ENCODE peak calls at places on chromosome 6, in nine cellular contexts. One of them, this sample, is unnamed.

GRCh38 chr6:163991326-163991725 is 576.8 kb downstream of the QKI start:
- DNase-seq in fibroblast of lung: no peak
- DNase-seq in fibroblast of pulmonary artery: no peak
- DNase-seq in epithelial cell of proximal tubule: no peak
- DNase-seq in MCF 10A: no peak
- DNase-seq in GM12865: no peak
- DNase-seq in GM13976: no peak
- DNase-seq in mucosa of descending colon: no peak
- DNase-seq in epithelial cell of esophagus: no peak
- DNase-seq in this sample: no peak

GRCh38 chr6:4522453-4522852 is 253.8 kb upstream of the CDYL start:
- DNase-seq in fibroblast of lung: no peak
- DNase-seq in fibroblast of pulmonary artery: no peak
- DNase-seq in epithelial cell of proximal tubule: no peak
- DNase-seq in MCF 10A: no peak
- DNase-seq in GM12865: peak
- DNase-seq in GM13976: no peak
- DNase-seq in mucosa of descending colon: no peak
- DNase-seq in epithelial cell of esophagus: no peak
- DNase-seq in this sample: no peak

GRCh38 chr6:13461805-13462204 is 25.6 kb downstream of the GFOD1 start:
- DNase-seq in fibroblast of lung: peak
- DNase-seq in fibroblast of pulmonary artery: no peak
- DNase-seq in epithelial cell of proximal tubule: no peak
- DNase-seq in MCF 10A: peak
- DNase-seq in GM12865: no peak
- DNase-seq in GM13976: no peak
- DNase-seq in mucosa of descending colon: no peak
- DNase-seq in epithelial cell of esophagus: no peak
- DNase-seq in this sample: no peak

GRCh38 chr6:34223381-34223963 is 13.2 kb upstream of the HMGA1 start:
- DNase-seq in fibroblast of lung: no peak
- DNase-seq in fibroblast of pulmonary artery: no peak
- DNase-seq in epithelial cell of proximal tubule: no peak
- DNase-seq in MCF 10A: no peak
- DNase-seq in GM12865: no peak
- DNase-seq in GM13976: no peak
- DNase-seq in mucosa of descending colon: peak
- DNase-seq in epithelial cell of esophagus: peak
- DNase-seq in this sample: no peak

GRCh38 chr6:91081452-91082067 is 494.7 kb upstream of the MAP3K7 start:
- DNase-seq in fibroblast of lung: peak
- DNase-seq in fibroblast of pulmonary artery: peak
- DNase-seq in epithelial cell of proximal tubule: no peak
- DNase-seq in MCF 10A: peak
- DNase-seq in GM12865: peak
- DNase-seq in GM13976: peak
- DNase-seq in mucosa of descending colon: no peak
- DNase-seq in epithelial cell of esophagus: peak
- DNase-seq in this sample: peak

GRCh38 chr6:33430991-33431879 is 11.4 kb downstream of the SYNGAP1 start:
- DNase-seq in fibroblast of lung: peak
- DNase-seq in fibroblast of pulmonary artery: peak
- DNase-seq in epithelial cell of proximal tubule: no peak
- DNase-seq in MCF 10A: no peak
- DNase-seq in GM12865: peak
- DNase-seq in GM13976: peak
- DNase-seq in mucosa of descending colon: peak
- DNase-seq in epithelial cell of esophagus: peak
- DNase-seq in this sample: peak

GRCh38 chr6:134115715-134116074 is 63.3 kb upstream of the SLC2A12 start:
- DNase-seq in fibroblast of lung: no peak
- DNase-seq in fibroblast of pulmonary artery: no peak
- DNase-seq in epithelial cell of proximal tubule: no peak
- DNase-seq in MCF 10A: no peak
- DNase-seq in GM12865: no peak
- DNase-seq in GM13976: no peak
- DNase-seq in mucosa of descending colon: no peak
- DNase-seq in epithelial cell of esophagus: no peak
- DNase-seq in this sample: no peak

GRCh38 chr6:11848852-11849731 is 70.5 kb upstream of the ADTRP start:
- DNase-seq in fibroblast of lung: no peak
- DNase-seq in fibroblast of pulmonary artery: peak
- DNase-seq in epithelial cell of proximal tubule: no peak
- DNase-seq in MCF 10A: peak
- DNase-seq in GM12865: no peak
- DNase-seq in GM13976: no peak
- DNase-seq in mucosa of descending colon: no peak
- DNase-seq in epithelial cell of esophagus: peak
- DNase-seq in this sample: no peak

GRCh38 chr6:162385980-162386379 is 341.6 kb downstream of the PRKN start:
- DNase-seq in fibroblast of lung: peak
- DNase-seq in fibroblast of pulmonary artery: no peak
- DNase-seq in epithelial cell of proximal tubule: no peak
- DNase-seq in MCF 10A: peak
- DNase-seq in GM12865: no peak
- DNase-seq in GM13976: no peak
- DNase-seq in mucosa of descending colon: no peak
- DNase-seq in epithelial cell of esophagus: no peak
- DNase-seq in this sample: no peak

GRCh38 chr6:148104131-148104530 is 238.5 kb upstream of the SASH1 start:
- DNase-seq in fibroblast of lung: no peak
- DNase-seq in fibroblast of pulmonary artery: no peak
- DNase-seq in epithelial cell of proximal tubule: no peak
- DNase-seq in MCF 10A: no peak
- DNase-seq in GM12865: no peak
- DNase-seq in GM13976: no peak
- DNase-seq in mucosa of descending colon: no peak
- DNase-seq in epithelial cell of esophagus: no peak
- DNase-seq in this sample: no peak

GRCh38 chr6:158649289-158650143 is at the start of gene SYTL3:
- DNase-seq in fibroblast of lung: peak
- DNase-seq in fibroblast of pulmonary artery: peak
- DNase-seq in epithelial cell of proximal tubule: peak
- DNase-seq in MCF 10A: no peak
- DNase-seq in GM12865: peak
- DNase-seq in GM13976: peak
- DNase-seq in mucosa of descending colon: peak
- DNase-seq in epithelial cell of esophagus: no peak
- DNase-seq in this sample: peak

GRCh38 chr6:81759782-81760181 is 7.3 kb upstream of the TENT5A start:
- DNase-seq in fibroblast of lung: peak
- DNase-seq in fibroblast of pulmonary artery: peak
- DNase-seq in epithelial cell of proximal tubule: no peak
- DNase-seq in MCF 10A: peak
- DNase-seq in GM12865: peak
- DNase-seq in GM13976: no peak
- DNase-seq in mucosa of descending colon: no peak
- DNase-seq in epithelial cell of esophagus: peak
- DNase-seq in this sample: no peak

GRCh38 chr6:130500693-130501092 is 134.9 kb downstream of the TMEM200A start:
- DNase-seq in fibroblast of lung: peak
- DNase-seq in fibroblast of pulmonary artery: peak
- DNase-seq in epithelial cell of proximal tubule: no peak
- DNase-seq in MCF 10A: no peak
- DNase-seq in GM12865: no peak
- DNase-seq in GM13976: no peak
- DNase-seq in mucosa of descending colon: no peak
- DNase-seq in epithelial cell of esophagus: peak
- DNase-seq in this sample: no peak

GRCh38 chr6:114101255-114101654 is 130.3 kb upstream of the HDAC2 start:
- DNase-seq in fibroblast of lung: no peak
- DNase-seq in fibroblast of pulmonary artery: no peak
- DNase-seq in epithelial cell of proximal tubule: no peak
- DNase-seq in MCF 10A: no peak
- DNase-seq in GM12865: no peak
- DNase-seq in GM13976: no peak
- DNase-seq in mucosa of descending colon: no peak
- DNase-seq in epithelial cell of esophagus: no peak
- DNase-seq in this sample: no peak

GRCh38 chr6:26375270-26375669 is 7.6 kb upstream of the BTN2A2 start:
- DNase-seq in fibroblast of lung: no peak
- DNase-seq in fibroblast of pulmonary artery: no peak
- DNase-seq in epithelial cell of proximal tubule: no peak
- DNase-seq in MCF 10A: no peak
- DNase-seq in GM12865: no peak
- DNase-seq in GM13976: no peak
- DNase-seq in mucosa of descending colon: no peak
- DNase-seq in epithelial cell of esophagus: no peak
- DNase-seq in this sample: no peak

GRCh38 chr6:97656236-97656635 is 373.2 kb upstream of the MMS22L start:
- DNase-seq in fibroblast of lung: no peak
- DNase-seq in fibroblast of pulmonary artery: no peak
- DNase-seq in epithelial cell of proximal tubule: no peak
- DNase-seq in MCF 10A: no peak
- DNase-seq in GM12865: no peak
- DNase-seq in GM13976: no peak
- DNase-seq in mucosa of descending colon: no peak
- DNase-seq in epithelial cell of esophagus: no peak
- DNase-seq in this sample: no peak

GRCh38 chr6:154228521-154228905 is 128.1 kb downstream of the IPCEF1 start:
- DNase-seq in fibroblast of lung: no peak
- DNase-seq in fibroblast of pulmonary artery: no peak
- DNase-seq in epithelial cell of proximal tubule: no peak
- DNase-seq in MCF 10A: no peak
- DNase-seq in GM12865: no peak
- DNase-seq in GM13976: no peak
- DNase-seq in mucosa of descending colon: no peak
- DNase-seq in epithelial cell of esophagus: no peak
- DNase-seq in this sample: no peak

DNA sequence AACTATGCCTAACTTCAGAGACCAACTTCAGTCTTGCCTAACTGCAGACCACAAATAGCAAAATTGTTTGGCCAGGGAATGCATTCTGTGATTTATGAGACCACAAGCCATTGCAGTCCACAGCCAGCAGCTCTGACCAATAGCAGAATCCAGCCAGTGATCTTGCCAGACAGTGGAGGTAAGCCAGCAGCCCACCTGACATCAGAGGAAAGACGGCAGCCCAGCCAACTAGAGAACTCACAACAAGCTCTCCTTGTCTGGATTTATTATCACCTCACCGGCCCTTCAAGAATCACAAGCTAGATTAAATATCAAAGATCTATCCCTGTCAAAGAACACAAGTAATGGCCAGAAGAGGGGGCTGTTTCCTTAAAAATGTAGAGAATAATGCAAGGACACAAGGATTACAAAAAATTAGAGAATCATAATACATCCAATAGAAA is 66.5 kb upstream of the SLC35F1 start:
- DNase-seq in fibroblast of lung: peak
- DNase-seq in fibroblast of pulmonary artery: peak
- DNase-seq in epithelial cell of proximal tubule: peak
- DNase-seq in MCF 10A: peak
- DNase-seq in GM12865: peak
- DNase-seq in GM13976: peak
- DNase-seq in mucosa of descending colon: no peak
- DNase-seq in epithelial cell of esophagus: peak
- DNase-seq in this sample: peak
- TF ChIP-seq CTCF in fibroblast of lung: peak
- TF ChIP-seq CTCF in fibroblast of pulmonary artery: peak
- TF ChIP-seq CTCF in epithelial cell of proximal tubule: peak
- TF ChIP-seq CTCF in MCF 10A: peak
- TF ChIP-seq CTCF in GM12865: peak
- TF ChIP-seq CTCF in GM13976: no peak
- TF ChIP-seq CTCF in mucosa of descending colon: no peak
- TF ChIP-seq CTCF in epithelial cell of esophagus: peak
- TF ChIP-seq CTCF in this sample: peak

DNA sequence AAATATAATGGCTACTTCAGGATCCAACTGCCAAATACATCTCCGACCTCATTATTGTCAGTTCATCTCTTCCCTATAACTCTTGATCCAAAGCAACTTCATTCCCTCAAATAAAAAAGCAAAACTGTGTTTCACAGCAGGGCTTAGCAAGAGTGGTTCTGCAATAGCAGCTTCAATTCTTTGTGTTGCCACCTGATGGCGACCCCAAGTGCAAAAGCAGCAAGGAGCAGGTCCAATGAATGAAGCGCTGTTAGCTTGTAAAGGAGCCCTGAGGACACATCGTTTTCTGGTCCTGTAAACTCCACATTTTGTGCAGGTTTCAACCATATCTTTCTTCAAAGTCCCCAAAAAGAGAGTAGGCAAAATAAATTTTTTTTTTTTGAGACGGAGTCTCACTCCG is 19.6 kb downstream of the RTN4IP1 start:
- DNase-seq in fibroblast of lung: no peak
- DNase-seq in fibroblast of pulmonary artery: no peak
- DNase-seq in epithelial cell of proximal tubule: no peak
- DNase-seq in MCF 10A: peak
- DNase-seq in GM12865: peak
- DNase-seq in GM13976: no peak
- DNase-seq in mucosa of descending colon: no peak
- DNase-seq in epithelial cell of esophagus: peak
- DNase-seq in this sample: no peak
- TF ChIP-seq CTCF in fibroblast of lung: peak
- TF ChIP-seq CTCF in fibroblast of pulmonary artery: peak
- TF ChIP-seq CTCF in epithelial cell of proximal tubule: peak
- TF ChIP-seq CTCF in MCF 10A: peak
- TF ChIP-seq CTCF in GM12865: peak
- TF ChIP-seq CTCF in GM13976: peak
- TF ChIP-seq CTCF in mucosa of descending colon: no peak
- TF ChIP-seq CTCF in epithelial cell of esophagus: peak
- TF ChIP-seq CTCF in this sample: peak

GRCh38 chr6:145761584-145761983 is 26.3 kb upstream of the EPM2A start:
- DNase-seq in fibroblast of lung: no peak
- DNase-seq in fibroblast of pulmonary artery: no peak
- DNase-seq in epithelial cell of proximal tubule: no peak
- DNase-seq in MCF 10A: no peak
- DNase-seq in GM12865: peak
- DNase-seq in GM13976: no peak
- DNase-seq in mucosa of descending colon: no peak
- DNase-seq in epithelial cell of esophagus: no peak
- DNase-seq in this sample: no peak
- TF ChIP-seq CTCF in fibroblast of lung: no peak
- TF ChIP-seq CTCF in fibroblast of pulmonary artery: no peak
- TF ChIP-seq CTCF in epithelial cell of proximal tubule: peak
- TF ChIP-seq CTCF in MCF 10A: no peak
- TF ChIP-seq CTCF in GM12865: peak
- TF ChIP-seq CTCF in GM13976: no peak
- TF ChIP-seq CTCF in mucosa of descending colon: no peak
- TF ChIP-seq CTCF in epithelial cell of esophagus: no peak
- TF ChIP-seq CTCF in this sample: no peak

DNA sequence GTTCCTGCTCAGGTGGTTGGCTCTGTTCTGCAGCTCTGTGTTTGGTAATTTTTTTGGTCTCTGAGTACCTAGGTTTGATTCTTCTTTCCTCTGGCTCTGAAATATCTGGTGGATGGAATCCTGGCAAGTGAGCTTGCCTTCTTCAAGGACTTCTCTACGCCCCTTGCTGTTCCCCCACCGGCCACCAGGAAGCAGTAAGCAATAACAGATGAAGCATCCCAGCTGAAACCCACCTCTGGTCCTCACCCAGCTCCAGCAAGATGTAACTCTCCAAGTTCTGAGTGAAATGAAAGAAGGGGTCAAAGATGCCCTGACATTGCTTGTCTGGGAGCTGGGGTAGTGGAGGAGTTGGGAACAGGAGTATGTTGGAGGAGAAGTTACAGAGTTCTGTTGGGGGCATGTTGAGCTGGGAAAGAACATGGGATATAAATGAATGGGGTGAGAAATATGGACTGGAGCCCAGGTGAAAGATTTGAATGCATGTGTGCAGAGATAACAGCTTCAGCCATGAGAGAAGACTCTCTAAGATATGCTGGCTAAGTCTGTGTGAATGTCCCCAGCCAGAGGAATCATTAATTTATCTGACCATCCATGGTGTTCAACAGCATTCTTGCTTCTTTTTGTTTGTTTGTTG is 51.3 kb upstream of the GLP1R start:
- DNase-seq in fibroblast of lung: peak
- DNase-seq in fibroblast of pulmonary artery: peak
- DNase-seq in epithelial cell of proximal tubule: no peak
- DNase-seq in MCF 10A: peak
- DNase-seq in GM12865: peak
- DNase-seq in GM13976: no peak
- DNase-seq in mucosa of descending colon: no peak
- DNase-seq in epithelial cell of esophagus: peak
- DNase-seq in this sample: peak
- TF ChIP-seq CTCF in fibroblast of lung: peak
- TF ChIP-seq CTCF in fibroblast of pulmonary artery: peak
- TF ChIP-seq CTCF in epithelial cell of proximal tubule: peak
- TF ChIP-seq CTCF in MCF 10A: peak
- TF ChIP-seq CTCF in GM12865: peak
- TF ChIP-seq CTCF in GM13976: peak
- TF ChIP-seq CTCF in mucosa of descending colon: no peak
- TF ChIP-seq CTCF in epithelial cell of esophagus: peak
- TF ChIP-seq CTCF in this sample: peak